ENCODE peak calls at places on chromosome 12, in seven cellular contexts. U is GM23248, B is psoas muscle, W is aorta, P is HepG2, Z is Panc1, S is right cardiac atrium. N is an unnamed sample.

GRCh38 chr12:118060301-118061010 is 523 bp downstream of the WSB2 start:
- DNase-seq in P (no peak), Z (no peak), U (peak; percentile 66), B (peak; percentile 51), S (peak; percentile 82), W (peak; percentile 87), N (peak; percentile 63)

GRCh38 chr12:88650715-88651114 is 70.4 kb upstream of the KITLG start:
- DNase-seq in U (peak; percentile 88), Z (no peak), S (no peak), P (no peak), B (no peak), W (no peak), N (no peak)

GRCh38 chr12:3202734-3203446 is 125.7 kb downstream of the TSPAN9 start:
- DNase-seq in S (peak; percentile 84), B (peak; percentile 65), W (peak; percentile 92), Z (peak; percentile 20), P (peak; percentile 28), U (peak; percentile 61), N (peak; percentile 65)

GRCh38 chr12:112370156-112370555 is 12.1 kb downstream of the HECTD4 start:
- DNase-seq in P (no peak), Z (no peak), B (no peak), S (no peak), U (peak; percentile 45), W (no peak), N (no peak)

GRCh38 chr12:87290505-87290904 is 738.7 kb downstream of the C12orf50 start:
- DNase-seq in Z (no peak), U (no peak), W (no peak), S (no peak), P (no peak), B (no peak), N (no peak)

GRCh38 chr12:85714425-85714824 is 121.8 kb downstream of the RASSF9 start:
- DNase-seq in Z (no peak), S (no peak), P (no peak), U (no peak), B (no peak), W (no peak), N (no peak)

GRCh38 chr12:119153477-119154434 is 25.0 kb upstream of the HSPB8 start:
- DNase-seq in U (peak; percentile 68), W (peak; percentile 91), P (no peak), S (peak; percentile 87), Z (no peak), B (peak; percentile 68), N (peak; percentile 58)

GRCh38 chr12:108712164-108712924 is 19.0 kb downstream of the CORO1C start:
- DNase-seq in Z (no peak), U (no peak), S (no peak), P (no peak), B (no peak), W (no peak), N (no peak)

GRCh38 chr12:13049816-13050215 is 5.6 kb downstream of the FAM234B start:
- DNase-seq in B (no peak), W (no peak), P (no peak), Z (no peak), S (peak; percentile 68), U (peak; percentile 76), N (no peak)

GRCh38 chr12:116206828-116207227 is 70.7 kb downstream of the MED13L start:
- DNase-seq in P (no peak), W (no peak), Z (no peak), U (no peak), B (no peak), S (no peak), N (no peak)

GRCh38 chr12:127304751-127305725 is 961.9 kb upstream of the TMEM132C start:
- DNase-seq in Z (no peak), P (no peak), B (no peak), U (no peak), W (no peak), S (no peak), N (no peak)

GRCh38 chr12:115227137-115227615 is 543.2 kb upstream of the TBX3 start:
- DNase-seq in P (peak; percentile 80), B (peak; percentile 75), Z (peak; percentile 75), S (peak; percentile 71), W (no peak), U (peak; percentile 97), N (no peak)

GRCh38 chr12:65415826-65416225 is 137.3 kb downstream of the MSRB3 start:
- DNase-seq in S (no peak), Z (no peak), U (peak; percentile 41), P (peak; percentile 27), W (no peak), B (no peak), N (no peak)

GRCh38 chr12:85005615-85006014 is 30.5 kb downstream of the TSPAN19 start:
- DNase-seq in U (no peak), P (no peak), W (no peak), B (no peak), Z (no peak), S (no peak), N (no peak)

GRCh38 chr12:122195405-122195804 is 8.1 kb upstream of the B3GNT4 start:
- DNase-seq in U (no peak), W (peak; percentile 7), S (no peak), P (no peak), Z (no peak), B (no peak), N (no peak)

GRCh38 chr12:47885012-47885501 is 19.7 kb downstream of the VDR start:
- DNase-seq in P (no peak), Z (no peak), W (no peak), U (no peak), S (no peak), B (no peak), N (peak; percentile 18)

GRCh38 chr12:105920161-105920684 is 218.5 kb downstream of the NUAK1 start:
- DNase-seq in W (no peak), P (no peak), U (no peak), B (no peak), Z (no peak), S (peak; percentile 74), N (no peak)

GRCh38 chr12:113459981-113460380 is 11.7 kb downstream of the LHX5 start:
- DNase-seq in U (no peak), W (no peak), S (no peak), P (no peak), B (no peak), Z (no peak), N (no peak)
- H3K27me3 ChIP-seq in U (peaks cover 44% of the 10 kb centered on the region), W (no peaks in the 10 kb centered on the region), S (peaks cover 2% of the 10 kb centered on the region), P (peaks cover 3% of the 10 kb centered on the region), B (peaks cover 64% of the 10 kb centered on the region), Z (peaks cover 13% of the 10 kb centered on the region), N (peaks cover 32% of the 10 kb centered on the region)

GRCh38 chr12:89775336-89776005 is 66.8 kb upstream of the ATP2B1 start:
- DNase-seq in B (no peak), U (no peak), W (no peak), P (no peak), Z (no peak), S (no peak), N (no peak)
- H3K4me1 ChIP-seq in B (no peaks in the 10 kb centered on the region), U (peaks cover 10% of the 10 kb centered on the region), W (no peaks in the 10 kb centered on the region), P (no peaks in the 10 kb centered on the region), Z (peaks cover 8% of the 10 kb centered on the region), S (no peaks in the 10 kb centered on the region), N (no peaks in the 10 kb centered on the region)

GRCh38 chr12:24223926-24224325 is 274.5 kb upstream of the SOX5 start:
- DNase-seq in S (no peak), P (no peak), Z (no peak), W (no peak), B (no peak), U (no peak), N (no peak)
- H3K27me3 ChIP-seq in S (no peaks in the 10 kb centered on the region), P (no peaks in the 10 kb centered on the region), Z (no peaks in the 10 kb centered on the region), W (no peaks in the 10 kb centered on the region), B (no peaks in the 10 kb centered on the region), U (no peaks in the 10 kb centered on the region), N (no peaks in the 10 kb centered on the region)

DNA sequence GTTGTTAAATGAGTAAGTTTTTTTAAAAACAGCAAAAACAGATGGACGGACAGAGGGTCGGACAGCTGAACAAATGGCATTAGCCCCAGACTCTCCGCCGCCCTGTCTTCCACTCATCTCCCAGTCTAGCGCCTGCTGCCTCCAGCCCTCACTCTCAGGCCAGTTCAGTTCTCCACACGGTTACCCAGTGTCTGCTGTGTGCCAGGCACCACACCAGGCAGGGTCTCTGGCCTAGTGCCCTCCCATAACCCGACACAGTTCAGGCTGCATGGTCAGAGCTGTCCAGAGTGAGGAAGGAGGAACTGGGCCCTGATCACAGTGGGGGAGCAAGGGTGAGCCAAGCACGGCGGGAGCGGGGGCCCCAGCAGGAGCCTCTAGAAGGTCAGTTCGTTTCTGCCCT is 12.9 kb upstream of the LRTM2 start:
- DNase-seq in P (no peak), S (peak; percentile 15), B (no peak), Z (no peak), U (no peak), W (peak; percentile 62), N (no peak)
- H3K4me1 ChIP-seq in P (peaks cover 78% of the 10 kb centered on the region), S (no peaks in the 10 kb centered on the region), B (peaks cover 15% of the 10 kb centered on the region), Z (no peaks in the 10 kb centered on the region), U (peaks cover 6% of the 10 kb centered on the region), W (no peaks in the 10 kb centered on the region), N (no peaks in the 10 kb centered on the region)

GRCh38 chr12:24997496-24997895 is 48.6 kb upstream of the BCAT1 start:
- DNase-seq in B (no peak), S (no peak), W (no peak), U (peak; percentile 14), Z (no peak), P (no peak), N (no peak)
- H3K27me3 ChIP-seq in B (no peaks in the 10 kb centered on the region), S (no peaks in the 10 kb centered on the region), W (no peaks in the 10 kb centered on the region), U (peaks cover 47% of the 10 kb centered on the region), Z (peaks cover 29% of the 10 kb centered on the region), P (no peaks in the 10 kb centered on the region), N (no peaks in the 10 kb centered on the region)

DNA sequence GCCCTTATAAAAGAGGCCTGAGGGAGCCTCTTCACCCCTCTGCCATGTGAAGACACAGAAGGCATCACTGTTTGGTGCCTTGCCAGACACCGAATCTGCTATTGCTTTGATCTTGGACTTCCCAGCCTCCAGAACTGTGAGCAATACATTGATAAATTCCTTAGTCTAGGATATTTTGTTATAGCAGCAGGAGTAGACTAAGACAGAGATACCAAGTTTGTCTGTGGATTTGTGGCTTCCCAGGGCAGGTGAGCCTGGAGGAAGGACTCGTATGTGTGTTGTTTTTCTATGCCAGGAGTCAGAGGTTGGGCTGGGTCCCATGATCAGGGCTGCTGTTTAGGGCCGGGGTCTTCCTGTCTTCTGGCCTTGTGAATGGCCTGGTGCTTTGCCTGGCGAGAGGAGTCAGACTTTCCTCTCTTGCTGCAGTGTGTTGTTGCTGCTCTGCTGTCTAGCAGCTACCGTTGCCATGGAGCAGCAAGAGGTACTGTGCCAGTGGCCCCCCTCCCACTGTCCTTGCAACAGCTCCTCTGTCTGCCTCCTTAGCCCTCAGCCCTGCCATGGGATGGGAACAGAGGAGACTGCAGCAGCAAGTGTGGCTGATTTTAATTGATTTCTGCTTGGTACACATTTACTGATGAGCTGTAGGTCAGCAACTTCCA is 111.2 kb downstream of the CHST11 start:
- DNase-seq in B (no peak), W (no peak), Z (no peak), P (no peak), U (no peak), S (peak; percentile 66), N (no peak)
- H3K4me1 ChIP-seq in B (no peaks in the 10 kb centered on the region), W (no peaks in the 10 kb centered on the region), Z (no peaks in the 10 kb centered on the region), P (no peaks in the 10 kb centered on the region), U (peaks cover 12% of the 10 kb centered on the region), S (peaks cover 4% of the 10 kb centered on the region), N (no peaks in the 10 kb centered on the region)

DNA sequence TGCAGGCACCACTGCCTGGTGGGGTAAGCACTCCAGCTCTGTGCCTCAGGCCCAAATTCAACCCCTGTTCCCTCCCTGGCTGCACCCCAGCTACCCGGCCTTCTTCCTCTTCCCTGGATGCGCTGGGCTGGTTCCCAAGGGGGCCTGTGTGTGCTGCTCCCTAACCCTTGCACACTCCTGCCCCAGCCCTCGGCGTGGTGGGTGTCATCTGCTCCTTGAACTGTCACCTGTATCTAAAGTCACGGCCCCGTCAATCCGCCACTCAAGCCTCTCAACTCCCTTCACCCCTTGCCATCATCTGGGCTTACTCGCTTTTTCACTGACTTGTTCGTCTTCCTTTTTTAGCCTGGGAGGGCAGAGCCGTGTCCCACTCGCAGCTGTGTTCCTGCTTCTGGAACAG is 138.8 kb downstream of the PIWIL1 start:
- DNase-seq in Z (no peak), W (no peak), U (no peak), B (no peak), P (no peak), S (no peak), N (no peak)
- H3K27me3 ChIP-seq in Z (peaks cover 7% of the 10 kb centered on the region), W (no peaks in the 10 kb centered on the region), U (no peaks in the 10 kb centered on the region), B (peaks cover 4% of the 10 kb centered on the region), P (peaks cover 6% of the 10 kb centered on the region), S (no peaks in the 10 kb centered on the region), N (no peaks in the 10 kb centered on the region)